ENCODE peak calls at places on chromosomes 1 and 21, in seven cellular contexts. One of them, this sample, is unnamed.
A peak's percentile ranks its signal among the peaks of the same experiment; 100 is the strongest.

GRCh38 chr1:50237081-50237480 is 128.4 kb downstream of the ELAVL4 start:
- DNase-seq in IMR-90: no peak
- DNase-seq in H1: no peak
- DNase-seq in H9: no peak
- DNase-seq in neuronal stem cell: no peak
- DNase-seq in trophoblast cell: no peak
- DNase-seq in mesenchymal stem cell: no peak
- DNase-seq in this sample: no peak

GRCh38 chr1:229224308-229224707 is 46.6 kb upstream of the RAB4A start:
- DNase-seq in IMR-90: peak; percentile 48
- DNase-seq in H1: peak; percentile 14
- DNase-seq in H9: no peak
- DNase-seq in neuronal stem cell: no peak
- DNase-seq in trophoblast cell: no peak
- DNase-seq in mesenchymal stem cell: peak; percentile 64
- DNase-seq in this sample: no peak

GRCh38 chr1:11957891-11958290 is 22.4 kb upstream of the MFN2 start:
- DNase-seq in IMR-90: no peak
- DNase-seq in H1: no peak
- DNase-seq in H9: no peak
- DNase-seq in neuronal stem cell: no peak
- DNase-seq in trophoblast cell: no peak
- DNase-seq in mesenchymal stem cell: no peak
- DNase-seq in this sample: no peak

GRCh38 chr1:51575406-51576084 is 41.3 kb upstream of the OSBPL9 start:
- DNase-seq in IMR-90: peak; percentile 53
- DNase-seq in H1: no peak
- DNase-seq in H9: no peak
- DNase-seq in neuronal stem cell: no peak
- DNase-seq in trophoblast cell: no peak
- DNase-seq in mesenchymal stem cell: peak; percentile 57
- DNase-seq in this sample: no peak

GRCh38 chr21:46128983-46129571 is 26.3 kb downstream of the FTCD start:
- DNase-seq in IMR-90: no peak
- DNase-seq in H1: no peak
- DNase-seq in H9: no peak
- DNase-seq in neuronal stem cell: no peak
- DNase-seq in trophoblast cell: no peak
- DNase-seq in mesenchymal stem cell: no peak
- DNase-seq in this sample: no peak

GRCh38 chr1:70455291-70455690 is 44.2 kb downstream of the CTH start:
- DNase-seq in IMR-90: no peak
- DNase-seq in H1: no peak
- DNase-seq in H9: no peak
- DNase-seq in neuronal stem cell: no peak
- DNase-seq in trophoblast cell: no peak
- DNase-seq in mesenchymal stem cell: no peak
- DNase-seq in this sample: no peak

GRCh38 chr1:9882296-9882944 is 27.6 kb downstream of the CTNNBIP1 start:
- DNase-seq in IMR-90: no peak
- DNase-seq in H1: no peak
- DNase-seq in H9: no peak
- DNase-seq in neuronal stem cell: no peak
- DNase-seq in trophoblast cell: no peak
- DNase-seq in mesenchymal stem cell: no peak
- DNase-seq in this sample: no peak

GRCh38 chr1:89465201-89465600 is 59.4 kb upstream of the LRRC8B start:
- DNase-seq in IMR-90: no peak
- DNase-seq in H1: no peak
- DNase-seq in H9: no peak
- DNase-seq in neuronal stem cell: no peak
- DNase-seq in trophoblast cell: peak; percentile 44
- DNase-seq in mesenchymal stem cell: no peak
- DNase-seq in this sample: no peak

GRCh38 chr1:156356875-156357534 is 12.0 kb upstream of the RHBG start:
- DNase-seq in IMR-90: no peak
- DNase-seq in H1: peak; percentile 92
- DNase-seq in H9: peak; percentile 96
- DNase-seq in neuronal stem cell: peak; percentile 44
- DNase-seq in trophoblast cell: peak; percentile 67
- DNase-seq in mesenchymal stem cell: peak; percentile 40
- DNase-seq in this sample: peak; percentile 95

GRCh38 chr1:155086182-155086741 is 7.6 kb downstream of the EFNA3 start:
- DNase-seq in IMR-90: no peak
- DNase-seq in H1: peak; percentile 98
- DNase-seq in H9: peak; percentile 87
- DNase-seq in neuronal stem cell: peak; percentile 76
- DNase-seq in trophoblast cell: peak; percentile 65
- DNase-seq in mesenchymal stem cell: peak; percentile 57
- DNase-seq in this sample: peak; percentile 75

GRCh38 chr1:207084241-207084640 is 4.4 kb upstream of the C4BPB start:
- DNase-seq in IMR-90: peak; percentile 7
- DNase-seq in H1: no peak
- DNase-seq in H9: no peak
- DNase-seq in neuronal stem cell: no peak
- DNase-seq in trophoblast cell: no peak
- DNase-seq in mesenchymal stem cell: peak; percentile 2
- DNase-seq in this sample: no peak

GRCh38 chr1:9111357-9111691 is 17.6 kb downstream of the GPR157 start:
- DNase-seq in IMR-90: no peak
- DNase-seq in H1: no peak
- DNase-seq in H9: no peak
- DNase-seq in neuronal stem cell: no peak
- DNase-seq in trophoblast cell: no peak
- DNase-seq in mesenchymal stem cell: no peak
- DNase-seq in this sample: no peak

GRCh38 chr1:181206513-181206912 is 118.0 kb downstream of the IER5 start:
- DNase-seq in IMR-90: no peak
- DNase-seq in H1: no peak
- DNase-seq in H9: no peak
- DNase-seq in neuronal stem cell: no peak
- DNase-seq in trophoblast cell: no peak
- DNase-seq in mesenchymal stem cell: no peak
- DNase-seq in this sample: no peak

GRCh38 chr1:204746838-204747442 is 61.4 kb upstream of the LRRN2 start:
- DNase-seq in IMR-90: peak; percentile 41
- DNase-seq in H1: peak; percentile 75
- DNase-seq in H9: peak; percentile 65
- DNase-seq in neuronal stem cell: peak; percentile 52
- DNase-seq in trophoblast cell: peak; percentile 59
- DNase-seq in mesenchymal stem cell: peak; percentile 53
- DNase-seq in this sample: peak; percentile 81

GRCh38 chr1:41683681-41684500 is 199.4 kb upstream of the EDN2 start:
- DNase-seq in IMR-90: peak; percentile 41
- DNase-seq in H1: no peak
- DNase-seq in H9: no peak
- DNase-seq in neuronal stem cell: no peak
- DNase-seq in trophoblast cell: no peak
- DNase-seq in mesenchymal stem cell: peak; percentile 56
- DNase-seq in this sample: peak; percentile 22

GRCh38 chr1:62307516-62308492 is 11.4 kb downstream of the KANK4 start:
- DNase-seq in IMR-90: no peak
- DNase-seq in H1: no peak
- DNase-seq in H9: no peak
- DNase-seq in neuronal stem cell: no peak
- DNase-seq in trophoblast cell: peak; percentile 99
- DNase-seq in mesenchymal stem cell: no peak
- DNase-seq in this sample: peak; percentile 43

GRCh38 chr1:222914861-222915632 is 100.2 kb downstream of the DISP1 start:
- DNase-seq in IMR-90: peak; percentile 88
- DNase-seq in H1: no peak
- DNase-seq in H9: no peak
- DNase-seq in neuronal stem cell: no peak
- DNase-seq in trophoblast cell: no peak
- DNase-seq in mesenchymal stem cell: peak; percentile 56
- DNase-seq in this sample: no peak

GRCh38 chr1:225737179-225737578 is 40.4 kb upstream of the SRP9 start:
- DNase-seq in IMR-90: no peak
- DNase-seq in H1: no peak
- DNase-seq in H9: no peak
- DNase-seq in neuronal stem cell: no peak
- DNase-seq in trophoblast cell: no peak
- DNase-seq in mesenchymal stem cell: no peak
- DNase-seq in this sample: no peak

GRCh38 chr1:155278689-155279160 is 1.5 kb downstream of the HCN3 start:
- DNase-seq in IMR-90: peak; percentile 14
- DNase-seq in H1: no peak
- DNase-seq in H9: no peak
- DNase-seq in neuronal stem cell: no peak
- DNase-seq in trophoblast cell: no peak
- DNase-seq in mesenchymal stem cell: no peak
- DNase-seq in this sample: no peak

GRCh38 chr1:168360151-168360550 is 79.5 kb downstream of the TBX19 start:
- DNase-seq in IMR-90: no peak
- DNase-seq in H1: no peak
- DNase-seq in H9: no peak
- DNase-seq in neuronal stem cell: no peak
- DNase-seq in trophoblast cell: no peak
- DNase-seq in mesenchymal stem cell: peak; percentile 48
- DNase-seq in this sample: peak; percentile 37

GRCh38 chr1:167934407-167935251 is 1.9 kb upstream of the DCAF6 start:
- DNase-seq in IMR-90: peak; percentile 65
- DNase-seq in H1: no peak
- DNase-seq in H9: no peak
- DNase-seq in neuronal stem cell: peak; percentile 4
- DNase-seq in trophoblast cell: no peak
- DNase-seq in mesenchymal stem cell: peak; percentile 73
- DNase-seq in this sample: no peak

GRCh38 chr1:13950637-13951036 is 250.6 kb downstream of the PRDM2 start:
- DNase-seq in IMR-90: no peak
- DNase-seq in H1: peak; percentile 71
- DNase-seq in H9: peak; percentile 74
- DNase-seq in neuronal stem cell: no peak
- DNase-seq in trophoblast cell: no peak
- DNase-seq in mesenchymal stem cell: no peak
- DNase-seq in this sample: peak; percentile 51

GRCh38 chr1:119254067-119254720 is 113.7 kb upstream of the WARS2 start:
- DNase-seq in IMR-90: no peak
- DNase-seq in H1: no peak
- DNase-seq in H9: no peak
- DNase-seq in neuronal stem cell: no peak
- DNase-seq in trophoblast cell: no peak
- DNase-seq in mesenchymal stem cell: no peak
- DNase-seq in this sample: peak; percentile 44

GRCh38 chr1:242586355-242586670 is 61.8 kb upstream of the PLD5 start:
- DNase-seq in IMR-90: no peak
- DNase-seq in H1: peak; percentile 47
- DNase-seq in H9: no peak
- DNase-seq in neuronal stem cell: peak; percentile 26
- DNase-seq in trophoblast cell: no peak
- DNase-seq in mesenchymal stem cell: no peak
- DNase-seq in this sample: no peak

GRCh38 chr1:46400398-46400797 is 6.3 kb downstream of the FAAH start:
- DNase-seq in IMR-90: no peak
- DNase-seq in H1: no peak
- DNase-seq in H9: no peak
- DNase-seq in neuronal stem cell: no peak
- DNase-seq in trophoblast cell: no peak
- DNase-seq in mesenchymal stem cell: no peak
- DNase-seq in this sample: no peak
- H2BK120ac ChIP-seq in IMR-90: no peak overlapping the region
- H2BK120ac ChIP-seq in H1: no peak overlapping the region
- H2BK120ac ChIP-seq in H9: no peak overlapping the region
- H2BK120ac ChIP-seq in neuronal stem cell: no peak overlapping the region
- H2BK120ac ChIP-seq in trophoblast cell: no peak overlapping the region
- H2BK120ac ChIP-seq in mesenchymal stem cell: no peak overlapping the region
- H2BK120ac ChIP-seq in this sample: no peak overlapping the region

DNA sequence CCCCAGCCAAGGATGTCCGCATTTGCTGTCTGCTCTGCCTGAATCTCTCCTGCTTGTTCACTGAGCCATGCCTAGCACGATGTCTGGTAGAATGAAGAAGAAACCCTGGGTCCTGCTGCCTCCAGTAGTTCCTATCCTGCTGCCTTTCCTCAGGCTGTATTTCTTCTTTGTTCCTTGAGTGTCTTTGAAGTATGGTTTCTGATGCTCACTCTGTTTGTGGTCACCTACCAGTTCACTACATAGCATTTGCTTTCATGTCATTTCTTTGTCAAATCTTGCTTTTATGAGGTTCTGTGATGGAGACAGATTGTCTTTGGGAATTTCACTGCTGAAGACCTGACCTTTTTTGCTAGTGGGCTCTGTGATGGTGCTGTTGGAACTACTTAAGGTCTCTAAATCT is 5.9 kb downstream of the UCK2 start:
- DNase-seq in IMR-90: no peak
- DNase-seq in H1: no peak
- DNase-seq in H9: no peak
- DNase-seq in neuronal stem cell: no peak
- DNase-seq in trophoblast cell: no peak
- DNase-seq in mesenchymal stem cell: no peak
- DNase-seq in this sample: no peak
- H3K9ac ChIP-seq in IMR-90: no peak overlapping the region
- H3K9ac ChIP-seq in H1: peak overlapping the region; percentile 32
- H3K9ac ChIP-seq in H9: no peak overlapping the region
- H3K9ac ChIP-seq in neuronal stem cell: no peak overlapping the region
- H3K9ac ChIP-seq in trophoblast cell: no peak overlapping the region
- H3K9ac ChIP-seq in mesenchymal stem cell: no peak overlapping the region
- H3K9ac ChIP-seq in this sample: no peak overlapping the region

DNA sequence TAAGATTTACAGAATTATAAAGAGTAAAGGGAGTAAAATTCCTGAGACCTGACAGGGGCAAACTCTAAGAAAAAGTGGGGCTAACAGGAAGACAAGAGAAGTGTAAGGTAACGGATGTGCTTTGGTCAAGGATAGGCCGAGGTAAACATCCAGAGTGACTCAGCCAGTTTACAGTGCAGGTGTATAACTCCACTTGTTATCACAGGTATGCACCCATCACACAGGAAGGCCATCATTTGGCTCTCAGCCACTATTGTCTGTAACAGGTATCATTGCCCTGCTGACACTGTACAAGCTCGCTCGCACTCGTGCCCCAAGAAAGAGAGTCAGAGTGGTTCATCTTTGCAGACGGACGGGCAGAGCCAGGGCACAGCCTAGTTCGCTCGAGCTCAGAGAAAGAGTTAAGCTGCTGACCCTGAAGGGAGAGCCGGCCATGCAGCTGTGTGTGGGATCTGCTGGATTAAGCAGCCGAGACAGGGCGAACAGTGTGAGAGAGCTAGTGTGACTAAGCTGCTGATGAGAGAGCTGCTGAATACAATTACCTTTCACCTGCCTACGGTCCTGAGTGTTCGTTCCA is 26.8 kb upstream of the LYPD8 start:
- DNase-seq in IMR-90: no peak
- DNase-seq in H1: no peak
- DNase-seq in H9: no peak
- DNase-seq in neuronal stem cell: no peak
- DNase-seq in trophoblast cell: no peak
- DNase-seq in mesenchymal stem cell: no peak
- DNase-seq in this sample: no peak
- H2BK120ac ChIP-seq in IMR-90: no peak overlapping the region
- H2BK120ac ChIP-seq in H1: no peak overlapping the region
- H2BK120ac ChIP-seq in H9: no peak overlapping the region
- H2BK120ac ChIP-seq in neuronal stem cell: no peak overlapping the region
- H2BK120ac ChIP-seq in trophoblast cell: no peak overlapping the region
- H2BK120ac ChIP-seq in mesenchymal stem cell: no peak overlapping the region
- H2BK120ac ChIP-seq in this sample: no peak overlapping the region

DNA sequence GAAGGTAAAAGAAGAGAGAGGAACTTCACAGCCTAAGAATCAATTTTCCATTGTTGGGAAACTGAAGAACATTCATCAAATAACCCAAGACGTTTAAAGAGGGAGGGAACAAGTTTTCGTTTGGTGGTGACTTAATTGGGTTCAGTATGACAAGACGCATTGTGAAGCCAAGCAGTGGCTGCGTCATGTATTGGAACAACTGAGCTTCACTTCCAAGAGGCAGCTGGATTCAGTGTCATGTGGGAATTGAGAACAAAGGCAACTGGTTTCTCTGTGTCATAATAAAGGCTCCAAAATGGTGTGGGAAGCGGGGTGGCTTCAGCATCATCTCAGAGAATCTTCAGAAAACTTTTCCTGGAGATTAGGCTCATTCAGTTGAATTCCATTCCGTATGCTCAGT is 29.8 kb upstream of the RC3H1 start:
- DNase-seq in IMR-90: no peak
- DNase-seq in H1: no peak
- DNase-seq in H9: no peak
- DNase-seq in neuronal stem cell: peak; percentile 17
- DNase-seq in trophoblast cell: no peak
- DNase-seq in mesenchymal stem cell: no peak
- DNase-seq in this sample: no peak
- H3K9ac ChIP-seq in IMR-90: no peak overlapping the region
- H3K9ac ChIP-seq in H1: no peak overlapping the region
- H3K9ac ChIP-seq in H9: no peak overlapping the region
- H3K9ac ChIP-seq in neuronal stem cell: no peak overlapping the region
- H3K9ac ChIP-seq in trophoblast cell: no peak overlapping the region
- H3K9ac ChIP-seq in mesenchymal stem cell: peak overlapping the region; percentile 63
- H3K9ac ChIP-seq in this sample: no peak overlapping the region